ENCODE peak calls at places on chromosome 1, in five cellular contexts. F is GM12864, M is AG04450, S is WERI-Rb-1, V is choroid plexus epithelial cell. J is an unnamed sample.

GRCh38 chr1:227949341-227949921 is 1.7 kb upstream of the WNT9A start:
- DNase-seq in F (no peak), M (no peak), S (no peak), V (no peak), J (peak; percentile 8)

GRCh38 chr1:18234790-18235242 is 127.2 kb downstream of the IGSF21 start:
- DNase-seq in F (no peak), M (no peak), S (peak; percentile 76), V (peak; percentile 34), J (no peak)

GRCh38 chr1:54721719-54722118 is 6.1 kb downstream of the TTC4 start:
- DNase-seq in F (no peak), M (no peak), S (no peak), V (no peak), J (no peak)

GRCh38 chr1:162253790-162254189 is 122.9 kb downstream of the SPATA46 start:
- DNase-seq in F (no peak), M (no peak), S (no peak), V (no peak), J (no peak)

GRCh38 chr1:226820935-226821718 is 49.3 kb upstream of the PSEN2 start:
- DNase-seq in F (no peak), M (peak; percentile 96), S (no peak), V (peak; percentile 93), J (no peak)

GRCh38 chr1:231950732-231951131 is 324.1 kb downstream of the DISC1 start:
- DNase-seq in F (no peak), M (no peak), S (no peak), V (no peak), J (no peak)

GRCh38 chr1:206560021-206560716 is 52.1 kb downstream of the EIF2D start:
- DNase-seq in F (no peak), M (no peak), S (peak; percentile 52), V (peak; percentile 34), J (no peak)

GRCh38 chr1:3732747-3733602 is 19.3 kb upstream of the CCDC27 start:
- DNase-seq in F (no peak), M (no peak), S (no peak), V (no peak), J (no peak)

GRCh38 chr1:39394598-39394997 is 96.8 kb upstream of the BMP8A start:
- DNase-seq in F (no peak), M (no peak), S (no peak), V (no peak), J (no peak)

GRCh38 chr1:6002714-6003501 is 10.7 kb upstream of the NPHP4 start:
- DNase-seq in F (no peak), M (no peak), S (peak; percentile 58), V (no peak), J (no peak)

GRCh38 chr1:12184008-12184681 is 17.4 kb downstream of the TNFRSF1B start:
- DNase-seq in F (no peak), M (peak; percentile 66), S (no peak), V (peak; percentile 98), J (no peak)

GRCh38 chr1:205445653-205445955 is 10.2 kb downstream of the BLACAT1 start:
- DNase-seq in F (no peak), M (no peak), S (no peak), V (no peak), J (no peak)

GRCh38 chr1:84272401-84272800 is 29.1 kb upstream of the SAMD13 start:
- DNase-seq in F (no peak), M (no peak), S (no peak), V (no peak), J (no peak)

GRCh38 chr1:25469177-25469576 is 38.5 kb downstream of the MACO1 start:
- DNase-seq in F (no peak), M (no peak), S (no peak), V (peak; percentile 37), J (no peak)

GRCh38 chr1:242454262-242455051 is 70.0 kb downstream of the PLD5 start:
- DNase-seq in F (no peak), M (no peak), S (peak; percentile 33), V (peak; percentile 60), J (no peak)

GRCh38 chr1:209780276-209780675 is 4.1 kb downstream of the C1orf74 start:
- DNase-seq in F (no peak), M (no peak), S (no peak), V (no peak), J (no peak)

GRCh38 chr1:201681375-201681774 is 142.4 kb downstream of the NAV1 start:
- DNase-seq in F (no peak), M (no peak), S (no peak), V (no peak), J (no peak)

GRCh38 chr1:109788695-109789521 is 25.2 kb upstream of the EPS8L3 start:
- DNase-seq in F (no peak), M (no peak), S (peak; percentile 62), V (peak; percentile 54), J (no peak)

GRCh38 chr1:182630586-182630985 is 26.4 kb upstream of the RGS16 start:
- DNase-seq in F (no peak), M (no peak), S (no peak), V (no peak), J (no peak)

GRCh38 chr1:115184951-115185331 is 95.6 kb upstream of the TSPAN2 start:
- DNase-seq in F (no peak), M (no peak), S (no peak), V (peak; percentile 45), J (no peak)

GRCh38 chr1:53552146-53552940 is 93.1 kb downstream of the DMRTB1 start:
- DNase-seq in F (no peak), M (no peak), S (peak; percentile 2), V (peak; percentile 23), J (peak; percentile 4)

GRCh38 chr1:63678200-63678599 is 85.0 kb downstream of the PGM1 start:
- DNase-seq in F (no peak), M (no peak), S (no peak), V (no peak), J (no peak)

GRCh38 chr1:56123421-56123820 is 455.9 kb downstream of the PLPP3 start:
- DNase-seq in F (no peak), M (no peak), S (no peak), V (peak; percentile 43), J (no peak)

GRCh38 chr1:43256675-43257570 is 12.9 kb upstream of the TMEM125 start:
- DNase-seq in F (no peak), M (no peak), S (no peak), V (no peak), J (no peak)

GRCh38 chr1:242828199-242828598 is 303.7 kb upstream of the PLD5 start:
- DNase-seq in F (no peak), M (no peak), S (no peak), V (no peak), J (no peak)

GRCh38 chr1:7334475-7335035 is 436.5 kb upstream of the VAMP3 start:
- DNase-seq in F (no peak), M (no peak), S (no peak), V (peak; percentile 27), J (no peak)

GRCh38 chr1:41662061-41662655 is 177.7 kb upstream of the EDN2 start:
- DNase-seq in F (no peak), M (peak; percentile 51), S (peak; percentile 77), V (peak; percentile 64), J (peak; percentile 68)

GRCh38 chr1:27027575-27028250 is 15.1 kb upstream of the TENT5B start:
- DNase-seq in F (no peak), M (no peak), S (no peak), V (no peak), J (no peak)

GRCh38 chr1:183473286-183473536 is 912 bp downstream of the SMG7 start:
- DNase-seq in F (no peak), M (no peak), S (no peak), V (no peak), J (no peak)

GRCh38 chr1:218339267-218339831 is 5.8 kb upstream of the TGFB2 start:
- DNase-seq in F (no peak), M (no peak), S (no peak), V (peak; percentile 77), J (no peak)

GRCh38 chr1:29415861-29416260 is 179.5 kb downstream of the PTPRU start:
- DNase-seq in F (no peak), M (no peak), S (no peak), V (no peak), J (no peak)
- TF ChIP-seq CTCF in F (no peak), M (no peak), S (no peak), V (no peak), J (no peak)

GRCh38 chr1:73626326-73626725 is 571.6 kb downstream of the LRRIQ3 start:
- DNase-seq in F (no peak), M (no peak), S (no peak), V (no peak), J (no peak)

GRCh38 chr1:73623946-73624345 is 574.0 kb downstream of the LRRIQ3 start:
- DNase-seq in F (no peak), M (no peak), S (no peak), V (no peak), J (no peak)

GRCh38 chr1:73627723-73628122 is 570.3 kb downstream of the LRRIQ3 start:
- DNase-seq in F (no peak), M (no peak), S (peak; percentile 26), V (no peak), J (no peak)
- TF ChIP-seq CTCF in F (no peak), M (no peak), S (no peak), V (no peak), J (no peak)

DNA sequence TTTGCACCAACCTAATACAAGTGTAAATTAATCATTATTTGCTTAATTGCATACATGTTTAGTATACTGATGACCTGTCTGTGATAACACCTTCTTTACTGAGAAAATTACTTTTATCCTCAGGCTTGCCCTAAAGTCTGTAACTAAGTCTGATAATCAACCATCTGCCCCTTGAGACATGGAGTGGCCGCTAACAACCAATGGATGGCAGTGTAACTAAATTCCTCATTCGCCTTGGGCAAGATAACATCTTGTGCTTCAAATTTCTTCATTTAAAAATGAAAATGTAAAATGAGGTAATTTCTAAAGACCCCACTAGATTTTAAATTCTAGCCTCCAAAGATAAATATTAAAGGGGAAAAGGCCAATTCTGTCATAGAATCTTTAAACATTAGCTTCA is 85.1 kb downstream of the ENAH start:
- DNase-seq in F (no peak), M (no peak), S (peak; percentile 36), V (peak; percentile 54), J (no peak)
- TF ChIP-seq CTCF in F (no peak), M (peak; percentile 7), S (no peak), V (peak; percentile 49), J (no peak)

GRCh38 chr1:192363177-192363576 is 46.4 kb downstream of the RGS21 start:
- DNase-seq in F (no peak), M (no peak), S (no peak), V (no peak), J (no peak)
- TF ChIP-seq CTCF in F (peak; percentile 15), M (peak; percentile 16), S (no peak), V (peak; percentile 20), J (no peak)

GRCh38 chr1:2546515-2547209 is 9.5 kb upstream of the TNFRSF14 start:
- DNase-seq in F (no peak), M (no peak), S (peak; percentile 48), V (peak; percentile 58), J (peak; percentile 66)
- TF ChIP-seq CTCF in F (no peak), M (no peak), S (no peak), V (no peak), J (no peak)

GRCh38 chr1:98467584-98467983 is 193.9 kb upstream of the SNX7 start:
- DNase-seq in F (no peak), M (no peak), S (no peak), V (no peak), J (no peak)

GRCh38 chr1:98472878-98473277 is 188.6 kb upstream of the SNX7 start:
- DNase-seq in F (no peak), M (no peak), S (no peak), V (no peak), J (no peak)

GRCh38 chr1:98467122-98467521 is 194.4 kb upstream of the SNX7 start:
- DNase-seq in F (no peak), M (no peak), S (no peak), V (no peak), J (no peak)

GRCh38 chr1:98468111-98468717 is 193.3 kb upstream of the SNX7 start:
- DNase-seq in F (peak; percentile 7), M (peak; percentile 39), S (no peak), V (peak; percentile 89), J (no peak)
- TF ChIP-seq CTCF in F (peak; percentile 52), M (peak; percentile 96), S (peak; percentile 53), V (peak; percentile 73), J (no peak)

J was measured in activated B cell treated with CpG ODN at 0.5 μM for 24 hours.